ENCODE peak calls at places on chromosomes 13 and 19, in eight cellular contexts. J, M, T, W, A, Q, Z and O are unnamed samples.

GRCh38 chr13:90281709-90282108 is 1065.8 kb upstream of the MIR17HG start:
- DNase-seq in J (no peak), M (no peak), T (no peak), W (no peak), A (no peak), Q (no peak), Z (no peak), O (no peak)

GRCh38 chr19:55304980-55305379 is 20.2 kb downstream of the TMEM150B start:
- DNase-seq in J (no peak), M (no peak), T (no peak), W (no peak), A (no peak), Q (no peak), Z (no peak), O (no peak)

GRCh38 chr19:1646149-1646930 is 6.1 kb downstream of the TCF3 start:
- DNase-seq in J (no peak), M (no peak), T (no peak), W (no peak), A (peak), Q (no peak), Z (no peak), O (no peak)

GRCh38 chr13:73521291-73521626 is 462.5 kb downstream of the KLF5 start:
- DNase-seq in J (no peak), M (no peak), T (no peak), W (no peak), A (no peak), Q (no peak), Z (no peak), O (no peak)

GRCh38 chr19:16076958-16077611 is 790 bp downstream of the TPM4 start:
- DNase-seq in J (no peak), M (no peak), T (peak), W (peak), A (peak), Q (no peak), Z (no peak), O (no peak)

GRCh38 chr19:927044-927706 is 1.3 kb downstream of the ARID3A start:
- DNase-seq in J (no peak), M (no peak), T (peak), W (peak), A (peak), Q (no peak), Z (peak), O (no peak)

GRCh38 chr19:48135411-48135810 is 24.8 kb upstream of the PLA2G4C start:
- DNase-seq in J (no peak), M (peak), T (no peak), W (no peak), A (no peak), Q (no peak), Z (no peak), O (peak)

GRCh38 chr13:44416297-44416696 is 42.7 kb downstream of the SERP2 start:
- DNase-seq in J (no peak), M (no peak), T (no peak), W (no peak), A (no peak), Q (no peak), Z (no peak), O (no peak)

GRCh38 chr13:43698743-43699142 is 88.0 kb downstream of the ENOX1 start:
- DNase-seq in J (no peak), M (no peak), T (no peak), W (no peak), A (no peak), Q (peak), Z (peak), O (no peak)

GRCh38 chr13:35736876-35737275 is 260.4 kb upstream of the MAB21L1 start:
- DNase-seq in J (no peak), M (no peak), T (no peak), W (no peak), A (no peak), Q (no peak), Z (no peak), O (no peak)

GRCh38 chr19:34662919-34663318 is 14.0 kb downstream of the SCGB2B2 start:
- DNase-seq in J (peak), M (no peak), T (no peak), W (no peak), A (peak), Q (no peak), Z (peak), O (peak)

GRCh38 chr13:29589234-29589633 is 6.3 kb downstream of the SLC7A1 start:
- DNase-seq in J (no peak), M (no peak), T (no peak), W (no peak), A (no peak), Q (peak), Z (no peak), O (peak)

GRCh38 chr19:4343845-4344713 is 717 bp downstream of the MPND start:
- DNase-seq in J (no peak), M (no peak), T (peak), W (no peak), A (no peak), Q (no peak), Z (no peak), O (no peak)

GRCh38 chr13:36965767-36966166 is 33.4 kb downstream of the ALG5 start:
- DNase-seq in J (peak), M (no peak), T (no peak), W (no peak), A (no peak), Q (peak), Z (peak), O (peak)

GRCh38 chr13:36787181-36787580 is 31.8 kb upstream of the RFXAP start:
- DNase-seq in J (no peak), M (no peak), T (no peak), W (no peak), A (no peak), Q (no peak), Z (no peak), O (no peak)

GRCh38 chr13:99103536-99103935 is 97.1 kb upstream of the UBAC2 start:
- DNase-seq in J (no peak), M (no peak), T (no peak), W (peak), A (no peak), Q (no peak), Z (no peak), O (no peak)

GRCh38 chr13:51636349-51636890 is 52.2 kb downstream of the WDFY2 start:
- DNase-seq in J (no peak), M (no peak), T (no peak), W (no peak), A (no peak), Q (peak), Z (no peak), O (no peak)

GRCh38 chr13:35648109-35648508 is 171.6 kb upstream of the MAB21L1 start:
- DNase-seq in J (no peak), M (no peak), T (no peak), W (no peak), A (no peak), Q (peak), Z (peak), O (no peak)

GRCh38 chr19:4831351-4832340 is at the start of gene TICAM1:
- DNase-seq in J (no peak), M (peak), T (peak), W (peak), A (peak), Q (peak), Z (peak), O (peak)

GRCh38 chr13:97116754-97117153 is 105.4 kb upstream of the MBNL2 start:
- DNase-seq in J (no peak), M (no peak), T (peak), W (peak), A (no peak), Q (peak), Z (peak), O (no peak)

GRCh38 chr13:30976041-30976440 is 43.6 kb downstream of the TEX26 start:
- DNase-seq in J (no peak), M (no peak), T (no peak), W (no peak), A (no peak), Q (peak), Z (no peak), O (no peak)

GRCh38 chr13:23928985-23929384 is 31.7 kb upstream of the C1QTNF9B start:
- DNase-seq in J (no peak), M (peak), T (no peak), W (no peak), A (no peak), Q (peak), Z (peak), O (no peak)

DNA sequence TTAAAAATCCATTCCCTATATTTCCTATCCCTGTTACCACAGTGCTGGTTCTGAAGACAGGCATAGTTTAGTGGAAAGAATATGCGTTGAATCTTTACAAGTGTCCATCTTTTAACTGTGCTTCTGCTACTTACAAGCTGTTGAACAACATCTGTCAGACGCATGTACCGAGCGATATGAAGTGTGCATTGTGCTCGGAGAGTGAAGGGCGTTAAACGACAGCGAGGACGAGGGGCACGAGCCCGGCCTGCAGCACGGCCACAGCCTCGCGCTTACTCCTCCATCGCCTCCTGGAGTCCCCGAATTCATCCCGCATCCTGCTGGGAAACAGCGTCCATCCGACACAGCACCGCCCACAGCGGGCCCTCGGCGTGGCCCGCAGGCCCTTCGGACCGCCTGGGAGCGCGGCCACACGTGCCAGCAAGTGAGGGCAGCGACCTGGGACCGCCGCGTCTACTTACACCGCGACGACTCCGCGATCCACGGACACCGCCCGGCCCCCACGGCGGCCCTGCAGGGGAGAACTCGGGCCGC is 512 bp downstream of the PCID2 start:
- DNase-seq in J (no peak), M (no peak), T (no peak), W (peak), A (no peak), Q (peak), Z (peak), O (no peak)
- TF ChIP-seq CTCF in J (no peak), M (no peak), T (no peak), W (no peak), A (no peak), Q (peak), Z (no peak), O (no peak)

DNA sequence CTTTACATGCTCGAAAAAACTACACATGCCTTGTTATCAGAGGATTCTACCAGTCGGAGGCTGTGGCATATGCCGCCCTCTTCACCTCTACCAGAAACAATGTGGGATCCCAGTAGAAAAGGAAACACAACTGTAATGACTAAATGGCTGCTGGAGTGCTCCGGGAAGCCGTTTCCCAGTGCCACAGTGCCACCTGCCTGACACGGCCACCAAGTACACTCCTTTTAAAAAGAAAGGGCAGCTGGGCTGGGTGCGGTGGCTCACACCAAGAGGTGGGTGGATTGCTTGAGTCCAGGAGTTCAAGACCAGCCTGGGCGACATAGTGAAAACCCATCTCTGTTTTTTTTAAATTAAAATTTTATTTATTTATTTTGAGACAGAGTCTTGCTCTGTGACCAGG is 67.3 kb downstream of the TRPM4 start:
- DNase-seq in J (peak), M (peak), T (no peak), W (peak), A (peak), Q (peak), Z (peak), O (peak)
- TF ChIP-seq CTCF in J (peak), M (peak), T (no peak), W (peak), A (peak), Q (peak), Z (peak), O (peak)

GRCh38 chr13:32840113-32840512 is 176.1 kb upstream of the KL start:
- DNase-seq in J (no peak), M (no peak), T (no peak), W (no peak), A (no peak), Q (no peak), Z (no peak), O (no peak)

GRCh38 chr13:32840840-32841713 is 175.1 kb upstream of the KL start:
- DNase-seq in J (no peak), M (no peak), T (no peak), W (no peak), A (no peak), Q (no peak), Z (no peak), O (no peak)

GRCh38 chr13:32838985-32839384 is 177.2 kb upstream of the KL start:
- DNase-seq in J (no peak), M (no peak), T (no peak), W (no peak), A (peak), Q (peak), Z (peak), O (no peak)

GRCh38 chr13:32837973-32838940 is 178.0 kb upstream of the KL start:
- DNase-seq in J (no peak), M (no peak), T (no peak), W (no peak), A (no peak), Q (no peak), Z (no peak), O (no peak)

DNA sequence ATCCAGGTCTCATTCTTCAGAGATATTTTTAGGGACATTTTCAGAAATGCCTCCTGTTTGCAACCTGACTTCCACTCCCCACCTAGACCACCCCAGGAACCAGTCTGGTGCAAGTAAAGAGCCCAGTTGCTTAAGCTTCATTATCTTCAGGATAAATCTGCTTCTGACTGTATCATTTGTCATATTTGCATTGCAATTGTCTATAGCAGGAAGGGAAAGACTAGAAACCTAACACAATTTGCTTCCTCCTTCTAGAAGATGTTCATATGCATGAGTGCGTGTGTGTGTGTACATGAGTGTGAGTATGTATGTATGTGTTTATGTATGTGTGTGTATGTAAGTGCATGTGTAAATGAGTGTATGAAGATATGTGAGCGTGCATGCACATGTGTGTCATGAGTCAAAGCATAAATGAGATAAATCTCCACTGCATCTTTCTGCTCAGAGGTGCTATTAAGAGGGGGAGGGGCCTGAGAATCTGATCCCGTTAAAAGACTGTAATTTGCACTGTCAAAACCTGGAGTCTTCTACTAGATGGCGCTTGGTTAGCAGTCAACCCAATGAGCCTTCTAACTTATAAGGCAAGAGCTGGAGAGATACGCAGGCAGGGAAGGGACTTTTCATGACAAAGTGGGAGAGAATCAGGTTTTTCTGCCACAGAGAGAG is 178.8 kb upstream of the KL start:
- DNase-seq in J (no peak), M (no peak), T (no peak), W (no peak), A (no peak), Q (no peak), Z (no peak), O (no peak)
- TF ChIP-seq CTCF in J (no peak), M (no peak), T (no peak), W (no peak), A (no peak), Q (no peak), Z (no peak), O (no peak)

GRCh38 chr13:33490461-33491327 is 205.1 kb upstream of the STARD13 start:
- DNase-seq in J (no peak), M (no peak), T (peak), W (no peak), A (no peak), Q (no peak), Z (peak), O (no peak)

GRCh38 chr13:33496336-33496735 is 210.8 kb upstream of the STARD13 start:
- DNase-seq in J (no peak), M (no peak), T (no peak), W (no peak), A (no peak), Q (no peak), Z (no peak), O (no peak)

GRCh38 chr13:33493672-33494365 is 208.3 kb upstream of the STARD13 start:
- DNase-seq in J (no peak), M (no peak), T (no peak), W (no peak), A (no peak), Q (no peak), Z (no peak), O (no peak)

GRCh38 chr13:33497146-33497845 is 211.7 kb upstream of the STARD13 start:
- DNase-seq in J (no peak), M (no peak), T (no peak), W (no peak), A (no peak), Q (peak), Z (no peak), O (no peak)

DNA sequence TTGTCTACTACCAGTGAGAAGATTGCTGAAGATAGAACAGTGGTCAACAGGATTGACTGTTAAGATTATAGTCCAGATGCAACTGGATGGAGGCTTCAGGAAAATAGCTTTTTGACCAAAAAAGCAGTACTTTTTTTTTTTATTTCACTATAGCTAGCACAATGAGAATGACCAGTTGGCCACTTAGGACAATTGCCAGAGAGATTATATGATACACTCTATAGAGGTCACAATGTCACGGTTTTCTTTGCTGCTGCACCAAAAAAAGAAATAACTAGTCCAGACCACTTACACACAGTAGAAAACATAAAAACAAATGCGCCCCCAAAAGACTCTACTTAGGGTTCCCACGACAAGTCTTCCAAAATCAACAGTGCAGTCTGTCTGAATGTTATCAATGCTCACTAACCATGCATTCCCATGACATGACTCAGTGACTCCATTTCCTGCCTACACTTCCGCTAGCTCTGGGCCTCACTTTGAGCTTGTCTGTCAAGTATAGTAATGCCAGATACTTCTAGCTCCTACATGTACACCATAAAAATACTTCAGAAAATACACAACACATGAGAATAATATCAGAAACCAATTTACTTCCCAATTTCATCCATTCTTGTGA is 209.2 kb upstream of the STARD13 start:
- DNase-seq in J (peak), M (no peak), T (no peak), W (no peak), A (no peak), Q (peak), Z (peak), O (no peak)
- TF ChIP-seq CTCF in J (no peak), M (no peak), T (no peak), W (no peak), A (no peak), Q (no peak), Z (no peak), O (no peak)

DNA sequence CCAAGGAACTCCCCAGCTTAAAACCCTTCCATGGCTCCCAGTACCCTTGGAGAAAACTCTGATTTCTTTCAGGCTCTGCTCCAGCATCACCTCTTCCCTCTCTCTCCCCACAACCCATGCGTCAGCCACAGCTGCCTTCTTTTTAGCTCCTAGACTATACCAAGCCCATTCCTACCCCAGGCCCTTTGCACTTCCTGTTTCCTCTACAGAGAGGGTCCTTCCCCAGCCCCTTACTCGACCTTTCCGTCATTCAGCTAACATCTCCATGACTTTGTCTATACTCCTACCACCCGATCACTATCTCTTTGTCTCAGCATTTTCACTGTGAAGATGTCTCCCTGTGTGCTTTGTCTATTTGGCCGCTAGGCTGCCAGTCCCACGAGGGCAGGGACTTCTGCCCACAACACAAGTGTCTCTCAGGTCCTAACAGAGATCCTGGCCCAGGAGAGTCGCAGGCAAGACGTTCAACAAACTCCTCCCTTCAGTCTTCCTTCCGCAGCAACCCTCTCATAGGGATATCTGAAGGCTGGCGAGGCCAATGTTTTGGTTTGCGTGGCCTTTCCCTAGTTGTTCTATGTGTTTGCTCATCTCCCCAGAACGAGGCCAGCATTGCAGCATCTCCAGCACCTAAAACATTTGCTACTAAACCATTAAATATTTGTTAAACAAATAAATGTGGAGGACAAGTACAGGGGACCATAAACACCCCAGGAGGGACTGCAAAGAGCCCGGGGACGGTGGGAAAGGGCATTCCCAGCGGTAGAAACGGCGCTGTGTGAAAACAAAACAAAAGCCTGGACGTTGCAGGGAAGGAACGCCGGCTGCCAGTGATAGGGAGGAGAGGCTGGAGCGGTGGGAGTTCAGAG is 816 bp downstream of the CCNP start:
- DNase-seq in J (no peak), M (no peak), T (no peak), W (no peak), A (no peak), Q (peak), Z (no peak), O (no peak)
- TF ChIP-seq CTCF in J (no peak), M (no peak), T (no peak), W (no peak), A (no peak), Q (peak), Z (no peak), O (no peak)

GRCh38 chr19:13058951-13059660 is 43.6 kb downstream of the LYL1 start:
- DNase-seq in J (no peak), M (no peak), T (no peak), W (no peak), A (no peak), Q (no peak), Z (no peak), O (no peak)

GRCh38 chr19:13063461-13064091 is 39.1 kb downstream of the LYL1 start:
- DNase-seq in J (no peak), M (no peak), T (no peak), W (no peak), A (no peak), Q (no peak), Z (no peak), O (no peak)

GRCh38 chr19:13060233-13060963 is 42.3 kb downstream of the LYL1 start:
- DNase-seq in J (no peak), M (no peak), T (no peak), W (no peak), A (no peak), Q (no peak), Z (peak), O (peak)

GRCh38 chr19:13062317-13062716 is 40.3 kb downstream of the LYL1 start:
- DNase-seq in J (no peak), M (no peak), T (no peak), W (no peak), A (no peak), Q (no peak), Z (no peak), O (no peak)

GRCh38 chr19:13060964-13061927 is 41.4 kb downstream of the LYL1 start:
- DNase-seq in J (peak), M (peak), T (peak), W (peak), A (peak), Q (peak), Z (peak), O (peak)
- TF ChIP-seq CTCF in J (peak), M (peak), T (peak), W (peak), A (peak), Q (peak), Z (peak), O (peak)

GRCh38 chr13:95296326-95296939 is 4.8 kb downstream of the ABCC4 start:
- DNase-seq in J (peak), M (peak), T (no peak), W (peak), A (peak), Q (no peak), Z (peak), O (peak)
- TF ChIP-seq CTCF in J (no peak), M (peak), T (peak), W (peak), A (peak), Q (peak), Z (peak), O (peak)